ENCODE peak calls at places on chromosomes 5 and 9, in four cellular contexts. K, T, Q and G are unnamed samples.

GRCh38 chr9:93894691-93895079 is 60.5 kb downstream of the BARX1 start:
- DNase-seq in T (no peak), Q (no peak), K (no peak), G (peak)

GRCh38 chr5:132788508-132788907 is 11.5 kb upstream of the SEPTIN8 start:
- DNase-seq in T (no peak), K (no peak), Q (peak), G (no peak)

GRCh38 chr9:131854334-131854733 is 114.5 kb upstream of the RAPGEF1 start:
- DNase-seq in K (no peak), Q (no peak), T (no peak), G (no peak)

GRCh38 chr5:14187660-14188059 is 44.5 kb downstream of the TRIO start:
- DNase-seq in T (no peak), K (no peak), Q (no peak), G (no peak)

GRCh38 chr5:16456103-16456832 is 9.3 kb downstream of the ZNF622 start:
- DNase-seq in T (no peak), K (no peak), Q (peak), G (no peak)

GRCh38 chr5:64100203-64100602 is 65.4 kb upstream of the RNF180 start:
- DNase-seq in Q (no peak), T (no peak), K (no peak), G (no peak)

GRCh38 chr9:77750284-77750683 is 102.2 kb upstream of the GNA14 start:
- DNase-seq in Q (no peak), K (no peak), T (no peak), G (no peak)

GRCh38 chr5:181217805-181218065 is 5.3 kb upstream of the TRIM41 start:
- DNase-seq in Q (no peak), T (no peak), K (no peak), G (no peak)

GRCh38 chr9:130846487-130847305 is 11.6 kb downstream of the ABL1 start:
- DNase-seq in Q (peak), T (no peak), K (peak), G (no peak)

GRCh38 chr5:75044406-75044805 is 8.0 kb downstream of the GCNT4 start:
- DNase-seq in K (no peak), Q (no peak), T (no peak), G (no peak)

GRCh38 chr9:115883467-115884329 is 269.9 kb upstream of the PAPPA start:
- DNase-seq in Q (peak), K (no peak), T (peak), G (no peak)

GRCh38 chr5:41193462-41194166 is 19.7 kb downstream of the C6 start:
- DNase-seq in T (no peak), K (peak), Q (peak), G (no peak)

GRCh38 chr5:42949348-42950090 is 90.6 kb downstream of the ANXA2R start:
- DNase-seq in K (peak), T (no peak), Q (no peak), G (no peak)

GRCh38 chr5:172647341-172648007 is 6.4 kb downstream of the NEURL1B start:
- DNase-seq in Q (no peak), T (no peak), K (no peak), G (no peak)

GRCh38 chr9:135479469-135480052 is at the start of gene PPP1R26:
- DNase-seq in Q (peak), K (peak), T (no peak), G (no peak)

GRCh38 chr5:37831821-37832524 is 7.9 kb downstream of the GDNF start:
- DNase-seq in K (no peak), Q (no peak), T (no peak), G (no peak)

GRCh38 chr9:93346240-93347112 is 105.0 kb upstream of the FAM120A start:
- DNase-seq in Q (peak), T (peak), K (peak), G (no peak)

GRCh38 chr5:116154252-116154651 is 69.4 kb downstream of the COMMD10 start:
- DNase-seq in K (no peak), Q (no peak), T (no peak), G (no peak)
- TF ChIP-seq CTCF in K (no peak), Q (no peak), T (no peak), G (no peak)

GRCh38 chr5:7902201-7902600 is 33.3 kb downstream of the MTRR start:
- DNase-seq in Q (no peak), K (no peak), T (no peak), G (no peak)

GRCh38 chr5:7894439-7894838 is 25.5 kb downstream of the MTRR start:
- DNase-seq in K (no peak), T (no peak), Q (no peak), G (no peak)

GRCh38 chr5:7894860-7895259 is 25.9 kb downstream of the MTRR start:
- DNase-seq in Q (no peak), T (no peak), K (no peak), G (no peak)

GRCh38 chr5:7897014-7897600 is 28.2 kb downstream of the MTRR start:
- DNase-seq in Q (peak), K (no peak), T (peak), G (no peak)
- TF ChIP-seq CTCF in Q (peak), K (peak), T (no peak), G (peak)

GRCh38 chr5:127849436-127849835 is 146.2 kb downstream of the CCDC192 start:
- DNase-seq in T (no peak), Q (no peak), K (no peak), G (no peak)

GRCh38 chr5:127854520-127854919 is 151.3 kb downstream of the CCDC192 start:
- DNase-seq in K (no peak), Q (no peak), T (no peak), G (no peak)

GRCh38 chr5:127848098-127848497 is 144.9 kb downstream of the CCDC192 start:
- DNase-seq in T (no peak), K (no peak), Q (no peak), G (no peak)

GRCh38 chr5:127849891-127850290 is 146.7 kb downstream of the CCDC192 start:
- DNase-seq in Q (no peak), K (no peak), T (no peak), G (no peak)

DNA sequence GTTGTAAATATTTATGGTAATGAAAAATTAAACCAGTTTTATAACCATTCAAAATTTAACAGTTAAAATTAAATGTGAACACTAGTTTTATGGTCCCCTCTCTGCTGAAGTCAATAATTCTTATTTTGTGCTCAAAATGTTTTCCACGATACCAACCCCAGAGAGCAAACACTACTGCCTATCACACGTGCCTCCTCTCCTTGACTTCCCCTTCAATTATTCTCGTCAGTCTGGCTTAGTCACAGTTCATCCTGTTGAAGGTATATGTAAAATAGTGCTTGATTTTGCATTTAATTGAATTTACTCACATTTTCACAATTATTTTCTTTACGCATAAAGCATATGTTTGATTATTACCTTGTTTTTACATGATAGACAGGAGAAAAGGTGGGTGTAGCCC is 148.8 kb downstream of the CCDC192 start:
- DNase-seq in T (no peak), Q (no peak), K (no peak), G (no peak)
- TF ChIP-seq CTCF in T (no peak), Q (no peak), K (no peak), G (no peak)

GRCh38 chr5:82597437-82597836 is 319.3 kb upstream of the RPS23 start:
- DNase-seq in Q (no peak), K (no peak), T (peak), G (no peak)
- TF ChIP-seq CTCF in Q (no peak), K (no peak), T (peak), G (peak)